ENCODE peak calls at places on chromosome 20, in seven cellular contexts. C is Panc1, Q is H1, B is prostate gland, L is endothelial cell of umbilical vein, D is GM23338, N is upper lobe of left lung. G is an unnamed sample.

GRCh38 chr20:40741507-40742106 is 52.6 kb upstream of the MAFB start:
- DNase-seq in C (peak; percentile 25), Q (peak; percentile 34), B (peak; percentile 13), L (peak; percentile 61), D (peak; percentile 83), N (no peak), G (no peak)

GRCh38 chr20:58850693-58851174 is at the start of gene GNAS-AS1:
- DNase-seq in C (no peak), Q (peak; percentile 76), B (peak; percentile 49), L (no peak), D (peak; percentile 95), N (peak; percentile 92), G (no peak)

GRCh38 chr20:7038029-7038428 is 270.5 kb downstream of the BMP2 start:
- DNase-seq in C (no peak), Q (no peak), B (no peak), L (no peak), D (no peak), N (no peak), G (no peak)

GRCh38 chr20:3661836-3662665 is 1.1 kb downstream of the GFRA4 start:
- DNase-seq in C (no peak), Q (no peak), B (no peak), L (no peak), D (no peak), N (no peak), G (peak; percentile 56)

GRCh38 chr20:24402234-24402633 is 67.2 kb upstream of the SYNDIG1 start:
- DNase-seq in C (no peak), Q (no peak), B (no peak), L (no peak), D (no peak), N (no peak), G (no peak)

GRCh38 chr20:4897600-4897999 is 103.7 kb downstream of the SLC23A2 start:
- DNase-seq in C (no peak), Q (no peak), B (no peak), L (no peak), D (no peak), N (no peak), G (no peak)

GRCh38 chr20:4053516-4053919 is 38.2 kb upstream of the RNF24 start:
- DNase-seq in C (no peak), Q (no peak), B (no peak), L (no peak), D (no peak), N (no peak), G (no peak)

GRCh38 chr20:51034461-51034860 is 11.6 kb upstream of the KCNG1 start:
- DNase-seq in C (no peak), Q (no peak), B (no peak), L (no peak), D (no peak), N (no peak), G (no peak)

GRCh38 chr20:63106108-63106764 is 99.5 kb upstream of the BHLHE23 start:
- DNase-seq in C (no peak), Q (no peak), B (peak; percentile 75), L (no peak), D (no peak), N (no peak), G (peak; percentile 78)

GRCh38 chr20:55746723-55747122 is 258.6 kb downstream of the CBLN4 start:
- DNase-seq in C (no peak), Q (no peak), B (no peak), L (no peak), D (no peak), N (no peak), G (no peak)

GRCh38 chr20:50569864-50570836 is 60.0 kb downstream of the PTPN1 start:
- DNase-seq in C (no peak), Q (no peak), B (no peak), L (peak; percentile 42), D (peak; percentile 72), N (no peak), G (no peak)

GRCh38 chr20:57749861-57750260 is 40.0 kb upstream of the PMEPA1 start:
- DNase-seq in C (no peak), Q (no peak), B (no peak), L (peak; percentile 7), D (no peak), N (no peak), G (no peak)

GRCh38 chr20:63972312-63973159 is 2.8 kb upstream of the ZNF512B start:
- DNase-seq in C (no peak), Q (no peak), B (no peak), L (peak; percentile 74), D (no peak), N (no peak), G (no peak)

GRCh38 chr20:46358336-46359058 is 47.9 kb downstream of the ELMO2 start:
- DNase-seq in C (no peak), Q (no peak), B (no peak), L (no peak), D (no peak), N (no peak), G (no peak)

GRCh38 chr20:58549681-58550542 is 34.7 kb upstream of the APCDD1L start:
- DNase-seq in C (no peak), Q (no peak), B (no peak), L (no peak), D (no peak), N (no peak), G (peak; percentile 32)

GRCh38 chr20:22963581-22963980 is 71.5 kb upstream of the SSTR4 start:
- DNase-seq in C (no peak), Q (no peak), B (no peak), L (no peak), D (no peak), N (no peak), G (no peak)

GRCh38 chr20:2141592-2142575 is 40.3 kb downstream of the STK35 start:
- DNase-seq in C (no peak), Q (no peak), B (no peak), L (no peak), D (no peak), N (no peak), G (no peak)

GRCh38 chr20:33861458-33861857 is 50.3 kb downstream of the CHMP4B start:
- DNase-seq in C (no peak), Q (no peak), B (no peak), L (no peak), D (no peak), N (no peak), G (no peak)

GRCh38 chr20:50826121-50826520 is 31.3 kb downstream of the BCAS4 start:
- DNase-seq in C (no peak), Q (no peak), B (no peak), L (no peak), D (no peak), N (no peak), G (no peak)

GRCh38 chr20:62129731-62130531 is 7.7 kb downstream of the LSM14B start:
- DNase-seq in C (no peak), Q (no peak), B (no peak), L (no peak), D (no peak), N (peak; percentile 71), G (no peak)

GRCh38 chr20:57711311-57711712 is 1.5 kb upstream of the PMEPA1 start:
- DNase-seq in C (no peak), Q (no peak), B (peak; percentile 43), L (no peak), D (no peak), N (no peak), G (no peak)

GRCh38 chr20:24160563-24161355 is 172.2 kb upstream of the GGTLC1 start:
- DNase-seq in C (peak; percentile 24), Q (no peak), B (peak; percentile 40), L (peak; percentile 58), D (peak; percentile 65), N (no peak), G (no peak)

GRCh38 chr20:23691675-23692074 is 2.8 kb upstream of the CST4 start:
- DNase-seq in C (no peak), Q (no peak), B (no peak), L (no peak), D (no peak), N (no peak), G (no peak)

GRCh38 chr20:8527998-8528397 is 395.9 kb downstream of the PLCB1 start:
- DNase-seq in C (no peak), Q (no peak), B (no peak), L (peak; percentile 72), D (no peak), N (no peak), G (no peak)

DNA sequence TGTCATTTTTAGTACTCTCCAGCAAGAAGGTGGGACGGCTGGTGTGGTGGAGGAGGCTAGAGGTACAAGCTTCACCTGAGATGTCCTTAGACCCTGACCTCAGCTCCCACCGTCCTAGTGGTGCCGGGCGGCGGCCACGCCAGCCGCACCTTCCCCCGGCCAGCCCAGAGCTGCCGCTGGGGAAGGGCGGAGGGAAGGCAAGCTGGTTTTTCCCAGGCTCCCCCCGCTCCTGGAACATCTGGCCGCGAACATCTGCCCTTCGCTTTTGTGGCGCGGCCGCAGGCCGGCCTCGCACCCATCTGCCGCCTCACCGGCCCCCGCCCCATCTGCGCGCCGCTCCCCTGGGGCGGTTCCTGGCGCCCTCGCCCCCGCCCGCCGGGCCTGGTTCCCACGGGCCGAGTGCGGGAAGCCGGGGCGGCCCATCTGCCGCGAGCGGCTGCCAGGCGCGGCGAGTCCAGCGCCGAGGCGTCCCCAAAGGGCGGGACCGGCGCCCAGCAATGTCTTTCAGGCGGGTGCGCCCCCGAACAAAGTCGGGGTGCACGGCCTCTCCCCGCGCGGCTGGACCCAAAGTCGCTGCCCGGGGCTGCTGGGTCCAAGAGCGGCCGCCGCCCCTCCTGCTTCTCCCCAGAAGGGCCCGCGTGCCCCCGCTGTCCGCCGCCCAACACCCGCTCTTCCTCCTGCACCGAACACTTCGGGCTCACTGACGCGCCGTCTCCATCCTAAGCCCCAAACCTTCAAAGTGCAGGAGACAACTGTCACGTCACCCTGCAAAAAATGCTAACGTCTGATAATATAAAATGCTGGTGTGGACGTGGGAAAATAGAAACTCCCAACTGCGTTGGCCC is 17.3 kb upstream of the ID1 start:
- DNase-seq in C (no peak), Q (no peak), B (no peak), L (peak; percentile 36), D (peak; percentile 76), N (peak; percentile 91), G (no peak)
- TF ChIP-seq POLR2AphosphoS5 in C (peak; percentile 32), Q (no peak), B (no peak), L (no peak), D (no peak), N (peak; percentile 63), G (no peak)

DNA sequence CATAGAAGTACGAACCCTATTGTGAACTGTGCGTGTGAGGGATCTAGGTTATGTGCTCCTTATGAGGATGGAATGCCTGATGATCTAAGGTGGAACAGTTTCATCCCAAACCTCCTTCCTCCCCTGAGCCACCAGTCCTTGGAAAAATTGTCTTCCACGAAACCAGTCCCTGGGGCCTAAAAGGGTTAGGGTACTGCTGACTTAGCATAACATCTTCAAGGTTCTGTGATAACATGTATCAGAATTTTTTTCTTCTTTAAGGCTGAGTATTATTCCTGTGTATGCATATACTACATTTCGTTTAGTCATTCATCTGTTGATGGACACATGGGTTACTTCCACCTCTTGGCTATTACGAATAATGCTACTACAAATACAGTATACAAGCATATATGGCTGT is 80.2 kb downstream of the TSHZ2 start:
- DNase-seq in C (no peak), Q (no peak), B (no peak), L (no peak), D (no peak), N (no peak), G (no peak)
- TF ChIP-seq POLR2AphosphoS5 in C (no peak), Q (no peak), B (no peak), L (no peak), D (no peak), N (no peak), G (no peak)

GRCh38 chr20:53834044-53834442 is 236.4 kb downstream of the BCAS1 start:
- DNase-seq in C (no peak), Q (no peak), B (no peak), L (no peak), D (no peak), N (no peak), G (no peak)
- TF ChIP-seq POLR2AphosphoS5 in C (no peak), Q (no peak), B (no peak), L (no peak), D (no peak), N (no peak), G (no peak)

GRCh38 chr20:41956316-41957050 is 338.3 kb upstream of the CHD6 start:
- DNase-seq in C (peak; percentile 13), Q (peak; percentile 3), B (no peak), L (peak; percentile 31), D (peak; percentile 2), N (no peak), G (no peak)
- TF ChIP-seq POLR2AphosphoS5 in C (no peak), Q (no peak), B (no peak), L (no peak), D (no peak), N (no peak), G (no peak)

G was measured in suprapubic skin.